ENCODE peak calls at places on chromosomes 16 and 17, in ten cellular contexts. One of them, this sample, is unnamed.

GRCh38 chr16:11334831-11335404 is 10.3 kb upstream of the RMI2 start:
- DNase-seq in HCT116: no peak
- DNase-seq in thoracic aorta: no peak
- DNase-seq in cardiac fibroblast: no peak
- DNase-seq in fibroblast of mammary gland: peak; percentile 18
- DNase-seq in tibial artery: no peak
- DNase-seq in astrocyte: no peak
- DNase-seq in NB4: peak; percentile 38
- DNase-seq in A673: no peak
- DNase-seq in BE2C: no peak
- DNase-seq in this sample: no peak

GRCh38 chr16:11328172-11329079 is 16.8 kb upstream of the RMI2 start:
- DNase-seq in HCT116: peak; percentile 62
- DNase-seq in thoracic aorta: no peak
- DNase-seq in cardiac fibroblast: peak; percentile 97
- DNase-seq in fibroblast of mammary gland: peak; percentile 93
- DNase-seq in tibial artery: no peak
- DNase-seq in astrocyte: peak; percentile 94
- DNase-seq in NB4: peak; percentile 94
- DNase-seq in A673: peak; percentile 96
- DNase-seq in BE2C: no peak
- DNase-seq in this sample: peak; percentile 99

GRCh38 chr17:45013021-45013997 is 38.1 kb downstream of the DCAKD start:
- DNase-seq in HCT116: no peak
- DNase-seq in thoracic aorta: no peak
- DNase-seq in cardiac fibroblast: peak; percentile 54
- DNase-seq in fibroblast of mammary gland: peak; percentile 35
- DNase-seq in tibial artery: no peak
- DNase-seq in astrocyte: no peak
- DNase-seq in NB4: no peak
- DNase-seq in A673: no peak
- DNase-seq in BE2C: no peak
- DNase-seq in this sample: peak; percentile 25

GRCh38 chr16:2468725-2469398 is 2.2 kb upstream of the NTN3 start:
- DNase-seq in HCT116: no peak
- DNase-seq in thoracic aorta: no peak
- DNase-seq in cardiac fibroblast: no peak
- DNase-seq in fibroblast of mammary gland: no peak
- DNase-seq in tibial artery: no peak
- DNase-seq in astrocyte: no peak
- DNase-seq in NB4: peak; percentile 97
- DNase-seq in A673: peak; percentile 65
- DNase-seq in BE2C: peak; percentile 87
- DNase-seq in this sample: no peak

GRCh38 chr17:69320210-69320907 is 6.6 kb downstream of the ABCA5 start:
- DNase-seq in HCT116: no peak
- DNase-seq in thoracic aorta: no peak
- DNase-seq in cardiac fibroblast: peak; percentile 7
- DNase-seq in fibroblast of mammary gland: peak; percentile 44
- DNase-seq in tibial artery: no peak
- DNase-seq in astrocyte: no peak
- DNase-seq in NB4: no peak
- DNase-seq in A673: no peak
- DNase-seq in BE2C: no peak
- DNase-seq in this sample: no peak

GRCh38 chr17:15744091-15744676 is 12.1 kb downstream of the TBC1D26 start:
- DNase-seq in HCT116: no peak
- DNase-seq in thoracic aorta: no peak
- DNase-seq in cardiac fibroblast: no peak
- DNase-seq in fibroblast of mammary gland: no peak
- DNase-seq in tibial artery: no peak
- DNase-seq in astrocyte: no peak
- DNase-seq in NB4: no peak
- DNase-seq in A673: no peak
- DNase-seq in BE2C: no peak
- DNase-seq in this sample: no peak

GRCh38 chr17:74532115-74532514 is 840 bp upstream of the CD300LB start:
- DNase-seq in HCT116: no peak
- DNase-seq in thoracic aorta: no peak
- DNase-seq in cardiac fibroblast: no peak
- DNase-seq in fibroblast of mammary gland: no peak
- DNase-seq in tibial artery: peak; percentile 79
- DNase-seq in astrocyte: no peak
- DNase-seq in NB4: peak; percentile 95
- DNase-seq in A673: peak; percentile 61
- DNase-seq in BE2C: peak; percentile 36
- DNase-seq in this sample: peak; percentile 39

GRCh38 chr17:80872999-80873951 is 118.4 kb upstream of the CHMP6 start:
- DNase-seq in HCT116: no peak
- DNase-seq in thoracic aorta: no peak
- DNase-seq in cardiac fibroblast: no peak
- DNase-seq in fibroblast of mammary gland: no peak
- DNase-seq in tibial artery: no peak
- DNase-seq in astrocyte: peak; percentile 29
- DNase-seq in NB4: peak; percentile 26
- DNase-seq in A673: no peak
- DNase-seq in BE2C: no peak
- DNase-seq in this sample: peak; percentile 86

GRCh38 chr17:17722081-17722905 is 41.0 kb downstream of the RAI1 start:
- DNase-seq in HCT116: no peak
- DNase-seq in thoracic aorta: no peak
- DNase-seq in cardiac fibroblast: no peak
- DNase-seq in fibroblast of mammary gland: peak; percentile 60
- DNase-seq in tibial artery: no peak
- DNase-seq in astrocyte: peak; percentile 40
- DNase-seq in NB4: no peak
- DNase-seq in A673: peak; percentile 41
- DNase-seq in BE2C: peak; percentile 56
- DNase-seq in this sample: peak; percentile 60

GRCh38 chr17:61400058-61400785 is 579 bp downstream of the TBX2 start:
- DNase-seq in HCT116: no peak
- DNase-seq in thoracic aorta: no peak
- DNase-seq in cardiac fibroblast: peak; percentile 64
- DNase-seq in fibroblast of mammary gland: no peak
- DNase-seq in tibial artery: peak; percentile 70
- DNase-seq in astrocyte: peak; percentile 36
- DNase-seq in NB4: no peak
- DNase-seq in A673: no peak
- DNase-seq in BE2C: peak; percentile 48
- DNase-seq in this sample: peak; percentile 53

GRCh38 chr16:49473131-49473530 is 99.5 kb downstream of the C16orf78 start:
- DNase-seq in HCT116: no peak
- DNase-seq in thoracic aorta: no peak
- DNase-seq in cardiac fibroblast: no peak
- DNase-seq in fibroblast of mammary gland: no peak
- DNase-seq in tibial artery: peak; percentile 32
- DNase-seq in astrocyte: no peak
- DNase-seq in NB4: no peak
- DNase-seq in A673: no peak
- DNase-seq in BE2C: no peak
- DNase-seq in this sample: no peak

GRCh38 chr17:21169496-21169895 is 42.7 kb downstream of the DHRS7B start:
- DNase-seq in HCT116: no peak
- DNase-seq in thoracic aorta: no peak
- DNase-seq in cardiac fibroblast: no peak
- DNase-seq in fibroblast of mammary gland: no peak
- DNase-seq in tibial artery: no peak
- DNase-seq in astrocyte: no peak
- DNase-seq in NB4: no peak
- DNase-seq in A673: no peak
- DNase-seq in BE2C: no peak
- DNase-seq in this sample: no peak
- H3K4me3 ChIP-seq in HCT116: no peak overlapping the region
- H3K4me3 ChIP-seq in thoracic aorta: no peak overlapping the region
- H3K4me3 ChIP-seq in cardiac fibroblast: no peak overlapping the region
- H3K4me3 ChIP-seq in fibroblast of mammary gland: no peak overlapping the region
- H3K4me3 ChIP-seq in tibial artery: no peak overlapping the region
- H3K4me3 ChIP-seq in astrocyte: no peak overlapping the region
- H3K4me3 ChIP-seq in NB4: no peak overlapping the region
- H3K4me3 ChIP-seq in A673: no peak overlapping the region
- H3K4me3 ChIP-seq in BE2C: no peak overlapping the region
- H3K4me3 ChIP-seq in this sample: no peak overlapping the region

GRCh38 chr16:81137754-81138153 is 41.6 kb upstream of the GCSH start:
- DNase-seq in HCT116: no peak
- DNase-seq in thoracic aorta: no peak
- DNase-seq in cardiac fibroblast: no peak
- DNase-seq in fibroblast of mammary gland: no peak
- DNase-seq in tibial artery: no peak
- DNase-seq in astrocyte: no peak
- DNase-seq in NB4: no peak
- DNase-seq in A673: no peak
- DNase-seq in BE2C: no peak
- DNase-seq in this sample: no peak

GRCh38 chr16:81136331-81137011 is 40.3 kb upstream of the GCSH start:
- DNase-seq in HCT116: no peak
- DNase-seq in thoracic aorta: no peak
- DNase-seq in cardiac fibroblast: no peak
- DNase-seq in fibroblast of mammary gland: no peak
- DNase-seq in tibial artery: no peak
- DNase-seq in astrocyte: no peak
- DNase-seq in NB4: no peak
- DNase-seq in A673: peak; percentile 71
- DNase-seq in BE2C: no peak
- DNase-seq in this sample: no peak

GRCh38 chr16:81140930-81141780 is 45.0 kb upstream of the GCSH start:
- DNase-seq in HCT116: peak; percentile 45
- DNase-seq in thoracic aorta: no peak
- DNase-seq in cardiac fibroblast: no peak
- DNase-seq in fibroblast of mammary gland: no peak
- DNase-seq in tibial artery: no peak
- DNase-seq in astrocyte: no peak
- DNase-seq in NB4: peak; percentile 18
- DNase-seq in A673: no peak
- DNase-seq in BE2C: no peak
- DNase-seq in this sample: peak; percentile 78

GRCh38 chr16:81142864-81143263 is 46.7 kb upstream of the GCSH start:
- DNase-seq in HCT116: no peak
- DNase-seq in thoracic aorta: no peak
- DNase-seq in cardiac fibroblast: no peak
- DNase-seq in fibroblast of mammary gland: no peak
- DNase-seq in tibial artery: no peak
- DNase-seq in astrocyte: no peak
- DNase-seq in NB4: no peak
- DNase-seq in A673: no peak
- DNase-seq in BE2C: no peak
- DNase-seq in this sample: peak; percentile 40

DNA sequence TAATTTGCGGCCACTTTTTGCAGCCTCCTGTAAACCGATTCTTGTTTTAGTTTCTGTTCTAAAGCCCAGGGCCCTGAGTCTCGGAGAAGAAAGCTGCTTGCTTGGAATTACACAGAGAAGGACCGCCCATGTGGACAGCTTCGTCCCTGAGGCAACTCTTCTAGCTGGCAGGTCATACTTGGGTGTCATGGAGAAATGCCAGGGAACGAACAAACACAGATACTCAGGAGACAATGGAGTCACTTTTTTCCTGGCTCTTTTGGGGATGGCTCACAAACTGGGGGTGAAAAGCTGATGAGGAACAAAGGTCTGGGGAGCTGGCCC is 40.8 kb upstream of the GCSH start:
- DNase-seq in HCT116: no peak
- DNase-seq in thoracic aorta: no peak
- DNase-seq in cardiac fibroblast: peak; percentile 37
- DNase-seq in fibroblast of mammary gland: peak; percentile 25
- DNase-seq in tibial artery: no peak
- DNase-seq in astrocyte: no peak
- DNase-seq in NB4: no peak
- DNase-seq in A673: no peak
- DNase-seq in BE2C: no peak
- DNase-seq in this sample: no peak
- H3K4me3 ChIP-seq in HCT116: no peak overlapping the region
- H3K4me3 ChIP-seq in thoracic aorta: no peak overlapping the region
- H3K4me3 ChIP-seq in cardiac fibroblast: no peak overlapping the region
- H3K4me3 ChIP-seq in fibroblast of mammary gland: no peak overlapping the region
- H3K4me3 ChIP-seq in tibial artery: no peak overlapping the region
- H3K4me3 ChIP-seq in astrocyte: no peak overlapping the region
- H3K4me3 ChIP-seq in NB4: no peak overlapping the region
- H3K4me3 ChIP-seq in A673: no peak overlapping the region
- H3K4me3 ChIP-seq in BE2C: no peak overlapping the region
- H3K4me3 ChIP-seq in this sample: no peak overlapping the region

GRCh38 chr17:77734371-77735050 is 224.0 kb upstream of the TNRC6C start:
- DNase-seq in HCT116: no peak
- DNase-seq in thoracic aorta: peak; percentile 78
- DNase-seq in cardiac fibroblast: peak; percentile 88
- DNase-seq in fibroblast of mammary gland: peak; percentile 53
- DNase-seq in tibial artery: peak; percentile 98
- DNase-seq in astrocyte: peak; percentile 23
- DNase-seq in NB4: peak; percentile 45
- DNase-seq in A673: peak; percentile 94
- DNase-seq in BE2C: peak; percentile 98
- DNase-seq in this sample: peak; percentile 76
- H3K4me3 ChIP-seq in HCT116: no peak overlapping the region
- H3K4me3 ChIP-seq in thoracic aorta: peak overlapping the region; percentile 48
- H3K4me3 ChIP-seq in cardiac fibroblast: no peak overlapping the region
- H3K4me3 ChIP-seq in fibroblast of mammary gland: no peak overlapping the region
- H3K4me3 ChIP-seq in tibial artery: peak overlapping the region; percentile 41
- H3K4me3 ChIP-seq in astrocyte: no peak overlapping the region
- H3K4me3 ChIP-seq in NB4: no peak overlapping the region
- H3K4me3 ChIP-seq in A673: peak overlapping the region; percentile 8
- H3K4me3 ChIP-seq in BE2C: peak overlapping the region; percentile 39
- H3K4me3 ChIP-seq in this sample: no peak overlapping the region

GRCh38 chr16:30379165-30379783 is 3.1 kb downstream of the SEPTIN1 start:
- DNase-seq in HCT116: no peak
- DNase-seq in thoracic aorta: no peak
- DNase-seq in cardiac fibroblast: no peak
- DNase-seq in fibroblast of mammary gland: no peak
- DNase-seq in tibial artery: no peak
- DNase-seq in astrocyte: no peak
- DNase-seq in NB4: no peak
- DNase-seq in A673: no peak
- DNase-seq in BE2C: no peak
- DNase-seq in this sample: no peak
- H3K4me3 ChIP-seq in HCT116: peak overlapping the region; percentile 64
- H3K4me3 ChIP-seq in thoracic aorta: peak overlapping the region; percentile 96
- H3K4me3 ChIP-seq in cardiac fibroblast: peak overlapping the region; percentile 73
- H3K4me3 ChIP-seq in fibroblast of mammary gland: peak overlapping the region; percentile 77
- H3K4me3 ChIP-seq in tibial artery: peak overlapping the region; percentile 91
- H3K4me3 ChIP-seq in astrocyte: peak overlapping the region; percentile 83
- H3K4me3 ChIP-seq in NB4: peak overlapping the region; percentile 67
- H3K4me3 ChIP-seq in A673: peak overlapping the region; percentile 88
- H3K4me3 ChIP-seq in BE2C: peak overlapping the region; percentile 67
- H3K4me3 ChIP-seq in this sample: peak overlapping the region; percentile 65

DNA sequence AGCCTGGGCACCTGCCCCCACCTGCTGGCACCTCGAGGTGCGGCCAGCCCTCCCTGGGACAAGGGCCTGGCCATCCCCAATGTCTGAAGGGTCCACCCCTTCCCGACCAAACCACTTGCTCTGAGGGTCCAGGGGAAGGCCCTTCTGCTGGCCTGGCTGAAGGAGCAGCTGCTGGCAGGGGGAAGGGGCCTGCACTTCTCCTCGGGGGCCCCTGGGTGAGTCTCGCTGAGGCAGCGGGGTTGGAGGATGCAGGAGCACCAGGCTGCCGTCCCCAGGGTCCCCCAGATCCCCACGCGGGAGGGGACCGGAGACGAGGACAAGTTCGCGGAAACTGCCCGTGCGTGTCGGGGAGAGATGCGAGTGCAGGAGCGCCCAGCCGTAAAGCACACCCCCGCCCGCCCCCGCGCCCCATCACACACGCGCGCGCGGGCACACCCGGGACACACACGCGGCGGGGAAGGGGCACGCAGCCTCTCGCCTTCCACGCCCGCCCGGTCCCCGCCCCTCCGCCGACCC is 725 bp upstream of the CACNA1H start:
- DNase-seq in HCT116: no peak
- DNase-seq in thoracic aorta: no peak
- DNase-seq in cardiac fibroblast: no peak
- DNase-seq in fibroblast of mammary gland: no peak
- DNase-seq in tibial artery: no peak
- DNase-seq in astrocyte: no peak
- DNase-seq in NB4: no peak
- DNase-seq in A673: peak; percentile 51
- DNase-seq in BE2C: peak; percentile 51
- DNase-seq in this sample: peak; percentile 31
- H3K4me3 ChIP-seq in HCT116: no peak overlapping the region
- H3K4me3 ChIP-seq in thoracic aorta: peak overlapping the region; percentile 60
- H3K4me3 ChIP-seq in cardiac fibroblast: no peak overlapping the region
- H3K4me3 ChIP-seq in fibroblast of mammary gland: no peak overlapping the region
- H3K4me3 ChIP-seq in tibial artery: peak overlapping the region; percentile 71
- H3K4me3 ChIP-seq in astrocyte: no peak overlapping the region
- H3K4me3 ChIP-seq in NB4: no peak overlapping the region
- H3K4me3 ChIP-seq in A673: peak overlapping the region; percentile 47
- H3K4me3 ChIP-seq in BE2C: peak overlapping the region; percentile 2
- H3K4me3 ChIP-seq in this sample: no peak overlapping the region